ENCODE peak calls at places on chromosomes 7 and 10, in five cellular contexts. D is AG04450, B is A549, Y is psoas muscle, K is SK-N-SH. X is an unnamed sample.
A peak's percentile ranks its signal among the peaks of the same experiment; 100 is the strongest.

GRCh38 chr10:30581779-30582380 is 47.7 kb downstream of the LYZL2 start:
- DNase-seq in D (peak; percentile 30), B (peak; percentile 72), Y (no peak), K (peak; percentile 68), X (no peak)

GRCh38 chr10:110268442-110268841 is 36.3 kb downstream of the SMNDC1 start:
- DNase-seq in D (no peak), B (no peak), Y (no peak), K (no peak), X (no peak)

GRCh38 chr7:135918134-135918533 is 59.0 kb downstream of the MTPN start:
- DNase-seq in D (no peak), B (no peak), Y (no peak), K (no peak), X (no peak)

GRCh38 chr7:19920705-19921104 is 147.3 kb upstream of the TMEM196 start:
- DNase-seq in D (no peak), B (no peak), Y (no peak), K (no peak), X (no peak)

GRCh38 chr7:30139836-30140384 is 5.1 kb downstream of the MTURN start:
- DNase-seq in D (no peak), B (no peak), Y (no peak), K (no peak), X (no peak)

GRCh38 chr10:13000431-13000830 is 1.1 kb downstream of the CCDC3 start:
- DNase-seq in D (no peak), B (no peak), Y (no peak), K (no peak), X (no peak)

GRCh38 chr10:118472415-118472814 is 123.0 kb downstream of the PRLHR start:
- DNase-seq in D (no peak), B (no peak), Y (no peak), K (no peak), X (no peak)

GRCh38 chr7:137757146-137757925 is 89.4 kb downstream of the DGKI start:
- DNase-seq in D (no peak), B (no peak), Y (no peak), K (no peak), X (peak; percentile 41)

GRCh38 chr7:100827330-100828226 is at the start of gene EPHB4:
- DNase-seq in D (peak; percentile 72), B (peak; percentile 91), Y (peak; percentile 74), K (peak; percentile 88), X (no peak)

GRCh38 chr10:69515699-69516547 is 57.3 kb downstream of the NEUROG3 start:
- DNase-seq in D (peak; percentile 15), B (peak; percentile 78), Y (peak; percentile 66), K (peak; percentile 86), X (peak; percentile 23)
- TF ChIP-seq CTCF in D (peak; percentile 88), B (peak; percentile 82), Y (peak; percentile 58), K (peak; percentile 87), X (peak; percentile 89)

GRCh38 chr10:124741922-124742417 is 2.2 kb downstream of the FAM53B start:
- DNase-seq in D (no peak), B (no peak), Y (peak; percentile 19), K (no peak), X (no peak)
- H3K4me3 ChIP-seq in D (no peak overlapping the region), B (no peak overlapping the region), Y (peak overlapping the region; percentile 84), K (no peak overlapping the region), X (no peak overlapping the region)

GRCh38 chr7:88761779-88762178 is 2.3 kb downstream of the ZNF804B start:
- DNase-seq in D (no peak), B (no peak), Y (no peak), K (peak; percentile 25), X (no peak)

GRCh38 chr7:88757371-88757770 is 2.1 kb upstream of the ZNF804B start:
- DNase-seq in D (no peak), B (no peak), Y (no peak), K (no peak), X (no peak)

GRCh38 chr7:88758355-88759215 is 915 bp upstream of the ZNF804B start:
- DNase-seq in D (no peak), B (no peak), Y (no peak), K (peak; percentile 61), X (no peak)

GRCh38 chr7:88759956-88760515 is 536 bp downstream of the ZNF804B start:
- DNase-seq in D (no peak), B (no peak), Y (no peak), K (no peak), X (no peak)

DNA sequence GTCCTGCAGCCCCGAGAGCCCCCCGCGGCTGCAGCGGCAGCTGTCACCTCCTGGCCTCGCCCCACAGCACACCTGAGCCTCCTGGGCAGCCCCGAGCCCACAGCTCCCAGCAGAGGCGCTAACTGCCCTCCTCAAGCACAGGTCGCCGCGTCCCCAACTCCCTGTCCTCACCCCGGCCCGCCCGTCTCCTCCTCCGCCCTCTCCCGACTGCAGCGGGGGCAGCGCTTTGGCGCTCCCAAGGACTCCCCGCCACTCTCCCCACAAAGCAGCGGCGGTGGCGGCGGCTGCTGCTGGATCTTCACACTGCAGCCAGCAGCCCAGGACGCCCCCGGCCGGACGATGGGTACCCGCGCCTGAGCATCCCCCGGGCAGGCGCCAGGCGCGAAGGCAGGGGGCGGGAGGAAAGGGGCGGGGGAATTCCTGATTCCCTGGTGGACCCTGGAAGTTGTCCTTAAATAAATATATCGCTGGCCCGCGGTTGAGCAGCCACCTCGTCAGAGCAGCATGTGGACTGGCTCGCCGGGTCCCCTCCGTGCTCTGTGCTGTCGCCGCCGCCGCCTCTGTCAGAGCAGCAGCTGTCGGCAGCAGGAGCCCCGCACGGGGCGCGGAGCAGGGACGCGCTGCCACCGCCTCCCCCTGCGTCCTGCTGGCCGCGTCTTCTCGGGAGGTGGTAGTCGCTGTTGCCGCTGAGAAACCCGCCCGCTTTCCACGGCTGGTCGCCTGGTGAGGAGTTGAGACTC is at the start of gene ZNF804B:
- DNase-seq in D (no peak), B (no peak), Y (peak; percentile 10), K (peak; percentile 82), X (no peak)
- TF ChIP-seq CTCF in D (no peak), B (no peak), Y (no peak), K (no peak), X (no peak)

DNA sequence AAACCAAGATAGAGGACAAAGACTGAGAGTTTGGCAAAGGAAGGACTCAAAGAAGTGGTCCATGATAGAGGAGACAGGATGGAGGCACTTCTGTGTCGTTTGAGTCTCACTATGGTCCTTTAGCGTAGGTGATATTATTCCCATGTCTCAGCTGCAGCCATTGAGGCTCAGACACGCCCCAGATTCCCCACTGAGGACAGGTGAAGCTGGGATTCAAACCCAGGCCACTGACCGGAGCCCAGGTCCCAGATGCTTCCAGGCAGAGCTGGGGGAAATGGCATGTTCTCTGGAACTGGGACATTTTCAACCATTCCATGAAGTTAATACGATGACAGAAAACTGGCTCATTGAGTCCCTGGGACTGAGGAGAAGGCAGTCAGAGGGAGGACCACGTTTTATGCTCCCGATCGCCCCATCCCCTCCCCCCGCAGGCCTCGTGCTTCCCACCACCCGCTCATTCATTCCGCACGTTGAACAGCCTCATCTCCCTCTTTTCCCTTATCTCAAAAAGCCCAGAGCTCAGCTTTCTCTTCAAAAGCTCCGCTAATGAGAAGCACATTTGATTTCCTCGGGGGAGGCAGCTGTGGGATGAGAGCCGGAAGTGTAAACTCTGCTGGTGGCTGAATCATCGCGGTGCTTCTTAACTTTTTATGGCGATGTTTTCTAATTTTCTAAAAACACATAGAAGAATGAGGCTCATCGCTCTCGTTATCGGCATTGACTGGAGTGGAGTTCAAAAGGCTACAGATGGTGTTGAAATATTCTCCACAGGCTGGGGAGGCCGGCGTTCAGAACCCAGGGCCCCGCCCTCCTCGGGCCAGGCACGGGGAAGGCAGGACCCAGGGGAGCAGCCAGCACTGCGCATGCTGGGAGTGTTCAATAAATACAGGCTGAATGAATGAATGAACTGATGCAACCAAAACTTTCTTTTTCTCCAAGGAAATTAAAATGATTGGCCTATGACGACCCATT is 64.0 kb downstream of the OAT start:
- DNase-seq in D (peak; percentile 6), B (peak; percentile 27), Y (peak; percentile 57), K (peak; percentile 84), X (peak; percentile 66)
- H3K4me3 ChIP-seq in D (peak overlapping the region; percentile 49), B (peak overlapping the region; percentile 25), Y (peak overlapping the region; percentile 53), K (peak overlapping the region; percentile 42), X (peak overlapping the region; percentile 33)

DNA sequence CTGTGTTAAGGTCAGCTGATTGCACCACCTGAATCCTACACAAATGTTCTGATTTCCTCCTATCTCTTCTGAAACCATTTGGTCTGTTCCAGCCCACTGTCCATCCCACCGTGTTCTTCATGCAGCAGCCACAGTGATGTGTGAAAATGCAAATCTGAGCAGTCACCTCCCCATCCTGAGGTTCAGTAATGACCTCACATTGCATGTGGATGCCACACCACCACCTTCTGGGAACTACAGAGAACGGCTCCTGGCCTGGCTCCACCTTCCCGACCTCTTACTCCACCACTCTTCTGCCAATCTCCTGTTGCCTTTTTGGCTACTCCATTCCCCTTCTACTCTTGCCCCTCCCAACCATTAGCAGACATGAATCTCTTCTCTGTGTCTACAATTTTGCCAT is 244.4 kb downstream of the TNS3 start:
- DNase-seq in D (no peak), B (peak; percentile 56), Y (no peak), K (no peak), X (no peak)
- TF ChIP-seq CTCF in D (no peak), B (no peak), Y (no peak), K (peak; percentile 7), X (no peak)

DNA sequence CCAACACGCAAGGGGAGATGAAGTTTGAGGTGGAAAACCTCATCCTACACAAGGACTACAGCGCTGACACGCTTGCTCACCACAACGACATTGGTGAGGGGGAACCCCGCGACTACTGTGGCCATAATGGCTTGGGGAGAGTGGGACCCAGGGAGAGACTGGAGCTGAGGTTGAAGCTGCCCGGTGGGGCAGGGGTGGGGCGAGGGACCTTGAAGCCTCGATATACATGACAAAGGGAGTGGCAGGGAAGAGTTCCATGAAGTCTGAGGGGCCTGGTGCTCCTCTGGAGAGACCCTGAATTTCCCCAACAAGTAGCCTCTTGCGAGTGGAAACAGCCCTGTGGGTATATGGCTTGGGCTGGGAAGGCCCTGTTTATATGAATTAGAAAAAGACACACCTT is 3.1 kb downstream of the PLAU start:
- DNase-seq in D (no peak), B (no peak), Y (no peak), K (no peak), X (no peak)
- H3K4me3 ChIP-seq in D (peak overlapping the region; percentile 85), B (no peak overlapping the region), Y (peak overlapping the region; percentile 70), K (no peak overlapping the region), X (no peak overlapping the region)

DNA sequence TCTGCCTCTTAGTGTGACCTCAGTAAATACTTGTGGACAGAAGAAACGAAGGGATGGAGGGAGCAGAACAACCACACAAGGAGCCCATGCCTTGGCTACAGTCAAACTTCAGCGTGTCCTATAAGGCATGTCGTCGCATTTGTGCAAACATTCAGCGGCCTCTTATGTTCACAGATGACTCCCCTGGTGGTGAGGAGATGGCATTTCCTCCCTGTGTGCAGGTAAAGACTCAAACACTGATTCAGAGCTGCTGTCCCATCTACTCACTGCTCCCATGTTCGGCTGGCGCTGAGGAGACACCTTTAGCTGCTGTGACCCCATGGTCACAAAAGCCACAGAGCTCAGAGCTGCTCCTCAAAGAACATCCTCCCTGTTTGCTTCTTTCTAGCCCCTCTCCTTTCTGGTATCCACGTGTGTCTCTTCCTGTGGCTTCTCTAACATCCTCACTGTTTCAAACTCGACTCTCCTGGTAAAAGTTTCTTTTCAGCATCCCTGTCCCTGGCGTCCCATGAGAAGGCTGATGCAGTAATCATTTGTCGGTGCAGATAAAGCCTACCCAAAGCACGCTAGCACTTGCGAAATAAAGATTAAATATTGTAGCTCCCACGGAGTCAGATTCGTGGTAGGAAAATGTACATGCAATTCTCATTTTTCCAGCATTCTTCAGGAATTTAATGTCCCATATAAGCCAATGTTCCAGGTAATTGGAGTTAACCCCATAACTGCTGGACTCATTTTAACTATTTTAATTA is 124.9 kb upstream of the NEBL start:
- DNase-seq in D (no peak), B (peak; percentile 25), Y (no peak), K (no peak), X (no peak)
- TF ChIP-seq CTCF in D (no peak), B (no peak), Y (no peak), K (peak; percentile 17), X (no peak)

GRCh38 chr10:117112220-117112619 is 25.9 kb downstream of the VAX1 start:
- DNase-seq in D (no peak), B (peak; percentile 21), Y (no peak), K (no peak), X (no peak)
- H3K4me3 ChIP-seq in D (no peak overlapping the region), B (no peak overlapping the region), Y (no peak overlapping the region), K (no peak overlapping the region), X (no peak overlapping the region)